ENCODE peak calls at places on chromosome 3, in six cellular contexts. O is ovary, Z is heart left ventricle, R is transverse colon, H is adrenal gland, C is H54. K is an unnamed sample.

GRCh38 chr3:189841474-189842205 is 210.5 kb downstream of the TP63 start:
- DNase-seq in O (no peak), Z (no peak), R (no peak), H (no peak), C (peak; percentile 23), K (no peak)

GRCh38 chr3:116444819-116445290 is 432 bp downstream of the LSAMP start:
- DNase-seq in O (no peak), Z (no peak), R (no peak), H (no peak), C (no peak), K (no peak)

GRCh38 chr3:46965151-46965550 is 11.4 kb downstream of the CCDC12 start:
- DNase-seq in O (no peak), Z (no peak), R (peak; percentile 20), H (no peak), C (no peak), K (no peak)

GRCh38 chr3:195100903-195101591 is 169.9 kb downstream of the XXYLT1 start:
- DNase-seq in O (no peak), Z (peak; percentile 78), R (peak; percentile 29), H (peak; percentile 35), C (no peak), K (no peak)

GRCh38 chr3:67381667-67382272 is 272.6 kb downstream of the SUCLG2 start:
- DNase-seq in O (no peak), Z (no peak), R (no peak), H (no peak), C (no peak), K (peak; percentile 10)

GRCh38 chr3:52193059-52193458 is 4.9 kb upstream of the ALAS1 start:
- DNase-seq in O (peak; percentile 60), Z (no peak), R (peak; percentile 29), H (peak; percentile 98), C (peak; percentile 74), K (no peak)

GRCh38 chr3:189355481-189356201 is 183.9 kb downstream of the TPRG1 start:
- DNase-seq in O (no peak), Z (no peak), R (peak; percentile 23), H (peak; percentile 20), C (peak; percentile 44), K (peak; percentile 52)

GRCh38 chr3:37872413-37873160 is 10.9 kb downstream of the CTDSPL start:
- DNase-seq in O (no peak), Z (no peak), R (no peak), H (no peak), C (no peak), K (no peak)

GRCh38 chr3:192817053-192817452 is 89.7 kb upstream of the FGF12 start:
- DNase-seq in O (no peak), Z (no peak), R (no peak), H (no peak), C (no peak), K (no peak)

GRCh38 chr3:140370686-140371085 is 307.2 kb upstream of the TRIM42 start:
- DNase-seq in O (no peak), Z (no peak), R (no peak), H (no peak), C (no peak), K (no peak)

GRCh38 chr3:123353852-123354238 is 95.0 kb downstream of the ADCY5 start:
- DNase-seq in O (no peak), Z (no peak), R (no peak), H (no peak), C (peak; percentile 66), K (no peak)

GRCh38 chr3:12367346-12367745 is 78.5 kb downstream of the PPARG start:
- DNase-seq in O (no peak), Z (no peak), R (no peak), H (no peak), C (no peak), K (no peak)

GRCh38 chr3:106809633-106810460 is 567.4 kb upstream of the CCDC54 start:
- DNase-seq in O (no peak), Z (no peak), R (no peak), H (no peak), C (no peak), K (no peak)

GRCh38 chr3:47781326-47781684 is 388 bp downstream of the SMARCC1 start:
- DNase-seq in O (peak; percentile 78), Z (peak; percentile 72), R (peak; percentile 70), H (peak; percentile 53), C (peak; percentile 30), K (no peak)

GRCh38 chr3:64074091-64074490 is 50.8 kb upstream of the PSMD6 start:
- DNase-seq in O (no peak), Z (no peak), R (no peak), H (no peak), C (no peak), K (no peak)

GRCh38 chr3:172341482-172342059 is 106.7 kb downstream of the GHSR start:
- DNase-seq in O (no peak), Z (no peak), R (no peak), H (no peak), C (peak; percentile 15), K (peak; percentile 66)

GRCh38 chr3:136899622-136900158 is 37.7 kb downstream of the NCK1 start:
- DNase-seq in O (no peak), Z (no peak), R (no peak), H (no peak), C (no peak), K (no peak)

GRCh38 chr3:112059497-112059896 is 25.0 kb downstream of the TMPRSS7 start:
- DNase-seq in O (no peak), Z (no peak), R (no peak), H (no peak), C (no peak), K (no peak)

GRCh38 chr3:142028174-142028833 is 121.0 kb downstream of the TFDP2 start:
- DNase-seq in O (no peak), Z (no peak), R (peak; percentile 14), H (no peak), C (peak; percentile 33), K (no peak)

GRCh38 chr3:65811050-65811766 is 227.5 kb downstream of the MAGI1 start:
- DNase-seq in O (no peak), Z (peak; percentile 52), R (no peak), H (no peak), C (no peak), K (no peak)

GRCh38 chr3:154792828-154793227 is 287.3 kb upstream of the MME start:
- DNase-seq in O (no peak), Z (no peak), R (no peak), H (no peak), C (no peak), K (no peak)

GRCh38 chr3:13143381-13144004 is 70.3 kb upstream of the IQSEC1 start:
- DNase-seq in O (no peak), Z (no peak), R (peak; percentile 2), H (no peak), C (no peak), K (no peak)

GRCh38 chr3:113747719-113748046 is 848 bp downstream of the ATP6V1A start:
- DNase-seq in O (no peak), Z (no peak), R (no peak), H (no peak), C (no peak), K (peak; percentile 9)

GRCh38 chr3:138219255-138219654 is 32.2 kb downstream of the ARMC8 start:
- DNase-seq in O (no peak), Z (no peak), R (no peak), H (no peak), C (no peak), K (no peak)

GRCh38 chr3:97911459-97911858 is 60.8 kb downstream of the RIOX2 start:
- DNase-seq in O (no peak), Z (no peak), R (no peak), H (no peak), C (no peak), K (no peak)

GRCh38 chr3:109353057-109353456 is 15.7 kb upstream of the DPPA4 start:
- DNase-seq in O (no peak), Z (no peak), R (no peak), H (no peak), C (no peak), K (no peak)

GRCh38 chr3:184562875-184563568 is 1.4 kb downstream of the EPHB3 start:
- DNase-seq in O (peak; percentile 58), Z (no peak), R (no peak), H (no peak), C (no peak), K (no peak)

DNA sequence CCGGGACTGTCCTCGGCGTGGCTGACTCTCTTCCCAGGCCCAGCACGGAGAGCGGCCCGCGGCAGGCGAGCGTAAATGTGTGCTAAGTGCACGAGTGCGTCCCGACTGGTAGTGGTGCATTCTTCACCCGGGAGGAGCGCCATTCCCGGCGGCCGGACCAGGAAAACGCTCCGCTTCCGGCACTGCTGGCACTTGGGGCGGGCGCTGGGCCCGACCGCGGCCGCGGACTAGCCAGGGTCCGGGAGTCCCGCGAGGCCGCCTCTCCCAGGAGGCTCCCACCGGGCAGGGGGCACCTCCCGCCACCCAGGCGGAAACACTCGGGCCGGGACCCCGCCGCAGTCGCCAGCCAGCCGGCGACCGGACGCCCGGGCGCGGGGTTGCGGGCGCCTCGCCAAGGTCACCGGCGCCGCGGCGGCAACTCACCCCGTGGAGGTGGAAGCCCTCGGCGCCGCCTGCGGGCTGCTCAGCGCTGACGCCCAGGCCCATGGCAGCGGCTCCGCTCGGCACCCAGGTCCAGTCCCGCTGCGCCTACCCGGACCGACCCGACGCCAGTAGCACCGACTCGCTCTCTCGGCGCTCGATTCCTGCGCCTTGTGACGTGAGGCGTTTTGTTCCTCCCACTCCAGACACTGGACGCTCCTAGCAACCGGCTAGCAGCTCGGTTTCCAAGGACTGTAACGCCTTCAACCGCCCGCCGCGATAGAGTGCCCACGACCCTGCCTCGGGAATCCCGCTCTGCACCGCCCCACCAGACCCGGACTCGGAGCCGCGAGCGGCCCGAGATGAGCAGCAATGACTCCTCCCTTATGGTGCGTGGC is at the start of the genes GORASP1 and TTC21A:
- DNase-seq in O (peak; percentile 86), Z (peak; percentile 91), R (peak; percentile 91), H (peak; percentile 90), C (peak; percentile 89), K (peak; percentile 76)
- TF ChIP-seq POLR2A in O (peak; percentile 87), Z (peak; percentile 90), R (peak; percentile 74), H (peak; percentile 80), C (peak; percentile 71), K (peak; percentile 72)

DNA sequence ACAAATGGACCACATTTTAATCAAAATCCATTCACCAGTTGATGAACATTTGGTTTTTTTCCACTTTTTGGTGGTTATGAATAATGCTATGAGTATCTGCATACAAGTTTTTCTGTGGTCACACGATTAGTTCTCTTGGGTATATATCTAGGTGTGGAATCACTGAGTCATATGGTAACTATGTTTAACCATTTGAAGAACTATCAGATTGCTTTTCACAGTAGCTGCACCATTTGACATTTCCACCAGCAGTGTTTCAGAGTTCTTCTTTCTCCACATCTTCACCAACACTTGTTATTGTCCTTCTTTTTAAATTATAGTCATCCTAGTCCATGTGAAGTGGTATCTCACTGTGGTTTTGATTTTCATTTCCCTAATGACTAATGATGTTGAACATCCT is 33.3 kb upstream of the ATG7 start:
- DNase-seq in O (no peak), Z (no peak), R (no peak), H (no peak), C (no peak), K (no peak)
- TF ChIP-seq POLR2A in O (no peak), Z (no peak), R (no peak), H (no peak), C (no peak), K (no peak)

DNA sequence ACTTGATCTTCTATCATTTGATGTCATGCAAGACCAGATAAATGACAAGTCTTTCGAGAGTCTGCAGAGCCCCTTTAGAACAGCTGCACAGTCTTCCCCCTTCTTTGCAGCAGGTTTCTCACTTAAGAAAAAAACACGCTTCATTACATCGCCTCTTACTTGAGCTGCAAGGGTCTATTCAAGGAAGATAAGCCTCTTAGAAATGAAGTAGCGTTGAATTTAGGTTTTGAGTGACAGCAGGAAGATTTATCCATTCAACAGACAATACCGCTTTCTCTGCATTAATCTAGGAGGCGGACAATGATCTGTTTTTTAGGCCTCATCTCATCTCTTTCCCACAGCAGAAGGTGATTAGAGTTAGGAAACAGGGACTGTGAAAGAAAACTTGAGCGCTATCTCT is 84.4 kb downstream of the MECOM start:
- DNase-seq in O (no peak), Z (no peak), R (no peak), H (no peak), C (no peak), K (no peak)
- TF ChIP-seq POLR2A in O (no peak), Z (no peak), R (no peak), H (no peak), C (no peak), K (no peak)

GRCh38 chr3:119322523-119323400 is 28.6 kb downstream of the ARHGAP31 start:
- DNase-seq in O (peak; percentile 86), Z (peak; percentile 90), R (peak; percentile 89), H (peak; percentile 90), C (peak; percentile 69), K (peak; percentile 56)
- TF ChIP-seq POLR2A in O (peak; percentile 49), Z (peak; percentile 39), R (peak; percentile 69), H (peak; percentile 68), C (peak; percentile 76), K (no peak)